ENCODE peak calls at places on chromosomes 16 and 17, in four cellular contexts. One of them, this sample, is unnamed.

GRCh38 chr17:44331249-44331760 is 6.7 kb upstream of the SLC25A39 start:
- DNase-seq in endothelial cell of umbilical vein: peak; percentile 80
- DNase-seq in GM12878: no peak
- DNase-seq in IMR-90: peak; percentile 58
- DNase-seq in this sample: peak; percentile 70

GRCh38 chr16:8795818-8796217 is 1.6 kb downstream of the TMEM186 start:
- DNase-seq in endothelial cell of umbilical vein: no peak
- DNase-seq in IMR-90: no peak
- DNase-seq in GM12878: no peak
- DNase-seq in this sample: no peak

GRCh38 chr16:68715471-68715870 is 21.6 kb upstream of the CDH1 start:
- DNase-seq in endothelial cell of umbilical vein: no peak
- DNase-seq in IMR-90: no peak
- DNase-seq in GM12878: no peak
- DNase-seq in this sample: no peak

GRCh38 chr17:79090503-79091372 is 16.1 kb downstream of the ENGASE start:
- DNase-seq in IMR-90: no peak
- DNase-seq in GM12878: no peak
- DNase-seq in endothelial cell of umbilical vein: no peak
- DNase-seq in this sample: peak; percentile 31

GRCh38 chr17:55062921-55063320 is 94.4 kb downstream of the STXBP4 start:
- DNase-seq in endothelial cell of umbilical vein: no peak
- DNase-seq in IMR-90: peak; percentile 63
- DNase-seq in GM12878: no peak
- DNase-seq in this sample: no peak

GRCh38 chr16:12195296-12195695 is 218.8 kb downstream of the SNX29 start:
- DNase-seq in endothelial cell of umbilical vein: no peak
- DNase-seq in IMR-90: no peak
- DNase-seq in GM12878: no peak
- DNase-seq in this sample: no peak

GRCh38 chr17:29140631-29141483 is 39.3 kb downstream of the MYO18A start:
- DNase-seq in endothelial cell of umbilical vein: peak; percentile 58
- DNase-seq in IMR-90: peak; percentile 32
- DNase-seq in GM12878: no peak
- DNase-seq in this sample: peak; percentile 38

GRCh38 chr17:68600881-68601564 is at the start of gene FAM20A:
- DNase-seq in GM12878: no peak
- DNase-seq in IMR-90: no peak
- DNase-seq in endothelial cell of umbilical vein: no peak
- DNase-seq in this sample: no peak

GRCh38 chr16:58332997-58333700 is 38.3 kb upstream of the PRSS54 start:
- DNase-seq in IMR-90: no peak
- DNase-seq in GM12878: no peak
- DNase-seq in endothelial cell of umbilical vein: no peak
- DNase-seq in this sample: peak; percentile 20

GRCh38 chr17:10871914-10872313 is 34.0 kb upstream of the PIRT start:
- DNase-seq in endothelial cell of umbilical vein: no peak
- DNase-seq in GM12878: no peak
- DNase-seq in IMR-90: no peak
- DNase-seq in this sample: no peak

GRCh38 chr16:48534601-48535340 is 75.2 kb downstream of the N4BP1 start:
- DNase-seq in endothelial cell of umbilical vein: no peak
- DNase-seq in GM12878: no peak
- DNase-seq in IMR-90: no peak
- DNase-seq in this sample: no peak
- TF ChIP-seq FOS in endothelial cell of umbilical vein: no peak
- TF ChIP-seq FOS in GM12878: no peak
- TF ChIP-seq FOS in IMR-90: no peak
- TF ChIP-seq FOS in this sample: no peak

DNA sequence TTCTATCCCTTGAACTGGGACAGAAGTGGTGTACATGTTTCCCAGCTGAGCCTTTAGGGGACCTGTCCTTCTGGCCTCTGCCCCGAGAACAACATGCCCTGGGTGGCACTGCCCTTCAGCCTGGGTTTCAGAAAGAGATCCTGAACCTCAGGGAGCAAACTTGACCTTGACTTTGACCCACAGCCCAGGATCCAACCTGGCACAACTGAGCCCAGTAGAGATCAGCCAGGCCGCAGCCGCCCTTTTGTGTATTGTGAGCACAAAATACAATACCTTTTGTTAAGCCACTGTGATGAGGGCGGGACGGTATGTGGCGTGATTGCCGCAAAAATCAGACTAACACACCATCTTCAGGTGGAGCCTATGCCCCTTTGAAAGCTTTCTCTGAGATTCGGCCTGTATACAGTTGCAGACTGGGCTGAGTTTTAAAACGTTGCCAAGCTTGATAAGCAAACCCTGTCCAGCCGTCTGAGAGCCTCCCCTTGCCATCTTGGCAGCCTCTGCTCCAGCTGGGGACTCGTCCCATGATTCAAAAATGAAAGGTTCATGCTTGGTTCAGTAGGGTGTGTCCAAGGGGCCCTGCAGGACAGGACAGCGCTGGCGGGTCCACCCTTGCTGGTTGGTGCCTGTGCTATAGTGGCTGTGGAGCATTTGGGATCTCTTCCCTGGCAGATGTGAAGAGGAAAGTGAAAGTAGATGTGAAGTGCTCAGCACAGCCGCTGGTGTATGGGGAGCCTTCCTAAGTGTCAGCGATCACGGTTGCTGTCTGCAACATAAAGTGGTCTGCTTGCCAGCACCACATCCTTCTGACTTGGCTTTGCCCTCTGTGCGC is 40.3 kb downstream of the FOXL1 start:
- DNase-seq in IMR-90: peak; percentile 64
- DNase-seq in endothelial cell of umbilical vein: peak; percentile 30
- DNase-seq in GM12878: no peak
- DNase-seq in this sample: no peak
- TF ChIP-seq FOS in IMR-90: no peak
- TF ChIP-seq FOS in endothelial cell of umbilical vein: no peak
- TF ChIP-seq FOS in GM12878: no peak
- TF ChIP-seq FOS in this sample: no peak

GRCh38 chr17:50538549-50539410 is 6.2 kb downstream of the EPN3 start:
- DNase-seq in IMR-90: no peak
- DNase-seq in GM12878: no peak
- DNase-seq in endothelial cell of umbilical vein: no peak
- DNase-seq in this sample: no peak
- TF ChIP-seq FOS in IMR-90: no peak
- TF ChIP-seq FOS in GM12878: no peak
- TF ChIP-seq FOS in endothelial cell of umbilical vein: no peak
- TF ChIP-seq FOS in this sample: no peak

DNA sequence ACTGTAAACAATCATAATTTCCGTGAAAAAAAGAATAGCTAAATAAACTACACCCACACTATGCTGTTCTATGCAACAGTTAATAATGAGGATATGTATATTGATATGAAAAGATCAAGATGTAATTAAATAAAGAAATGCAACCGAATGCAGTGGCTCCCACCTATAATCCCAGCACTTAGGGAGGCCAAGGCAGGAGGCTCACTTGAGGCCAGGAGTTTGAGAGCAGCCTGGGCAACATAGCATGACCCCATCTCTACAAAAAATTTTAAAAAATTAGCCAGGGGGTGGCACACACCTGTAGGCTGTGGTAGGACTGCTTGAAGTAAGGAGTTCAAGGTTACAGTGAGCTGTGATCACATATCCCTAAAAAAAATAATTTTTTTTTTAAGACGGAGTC is 14.9 kb downstream of the CENPV start:
- DNase-seq in IMR-90: no peak
- DNase-seq in GM12878: no peak
- DNase-seq in endothelial cell of umbilical vein: no peak
- DNase-seq in this sample: no peak
- TF ChIP-seq FOS in IMR-90: no peak
- TF ChIP-seq FOS in GM12878: no peak
- TF ChIP-seq FOS in endothelial cell of umbilical vein: no peak
- TF ChIP-seq FOS in this sample: no peak

DNA sequence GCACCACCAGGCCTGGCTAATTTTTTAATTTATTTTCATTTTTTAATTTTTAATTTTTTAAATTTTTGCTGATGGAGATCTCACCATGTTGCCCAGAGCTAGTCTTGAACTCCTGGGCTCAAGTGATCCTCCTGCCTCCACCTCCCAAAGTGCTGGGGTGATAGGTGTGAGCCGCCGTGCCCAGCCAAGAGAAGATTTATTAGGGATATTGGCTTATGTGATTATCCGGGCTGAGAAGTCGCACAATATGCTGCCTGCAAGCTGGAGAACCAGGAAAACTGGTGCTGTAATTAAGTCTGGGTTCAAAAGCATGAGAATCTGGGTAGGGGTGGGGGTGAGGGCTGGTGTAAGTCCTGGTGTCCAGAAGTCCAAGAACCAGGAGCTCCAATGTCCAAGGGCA is 2.5 kb upstream of the C16orf90 start:
- DNase-seq in endothelial cell of umbilical vein: no peak
- DNase-seq in IMR-90: no peak
- DNase-seq in GM12878: no peak
- DNase-seq in this sample: no peak
- TF ChIP-seq FOS in endothelial cell of umbilical vein: no peak
- TF ChIP-seq FOS in IMR-90: no peak
- TF ChIP-seq FOS in GM12878: no peak
- TF ChIP-seq FOS in this sample: no peak

DNA sequence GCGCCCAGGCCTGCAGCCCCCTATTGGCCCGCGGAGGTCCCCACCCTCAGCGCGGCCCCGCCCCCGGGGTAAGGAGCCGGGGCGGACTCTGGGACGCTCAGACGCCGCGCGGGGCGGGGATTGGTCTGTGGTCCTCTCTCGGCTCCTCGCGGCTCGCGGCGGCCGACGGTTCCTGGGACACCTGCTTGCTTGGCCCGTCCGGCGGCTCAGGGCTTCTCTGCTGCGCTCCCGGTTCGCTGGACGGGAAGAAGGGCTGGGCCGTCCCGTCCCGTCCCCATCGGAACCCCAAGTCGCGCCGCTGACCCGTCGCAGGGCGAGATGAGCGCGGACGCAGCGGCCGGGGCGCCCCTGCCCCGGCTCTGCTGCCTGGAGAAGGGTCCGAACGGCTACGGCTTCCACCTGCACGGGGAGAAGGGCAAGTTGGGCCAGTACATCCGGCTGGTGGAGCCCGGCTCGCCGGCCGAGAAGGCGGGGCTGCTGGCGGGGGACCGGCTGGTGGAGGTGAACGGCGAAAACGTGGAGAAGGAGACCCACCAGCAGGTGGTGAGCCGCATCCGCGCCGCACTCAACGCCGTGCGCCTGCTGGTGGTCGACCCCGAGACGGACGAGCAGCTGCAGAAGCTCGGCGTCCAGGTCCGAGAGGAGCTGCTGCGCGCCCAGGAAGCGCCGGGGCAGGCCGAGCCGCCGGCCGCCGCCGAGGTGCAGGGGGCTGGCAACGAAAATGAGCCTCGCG is at the start of gene NHERF1:
- DNase-seq in IMR-90: peak; percentile 82
- DNase-seq in endothelial cell of umbilical vein: no peak
- DNase-seq in GM12878: peak; percentile 60
- DNase-seq in this sample: peak; percentile 96
- TF ChIP-seq FOS in IMR-90: no peak
- TF ChIP-seq FOS in endothelial cell of umbilical vein: no peak
- TF ChIP-seq FOS in GM12878: no peak
- TF ChIP-seq FOS in this sample: no peak

DNA sequence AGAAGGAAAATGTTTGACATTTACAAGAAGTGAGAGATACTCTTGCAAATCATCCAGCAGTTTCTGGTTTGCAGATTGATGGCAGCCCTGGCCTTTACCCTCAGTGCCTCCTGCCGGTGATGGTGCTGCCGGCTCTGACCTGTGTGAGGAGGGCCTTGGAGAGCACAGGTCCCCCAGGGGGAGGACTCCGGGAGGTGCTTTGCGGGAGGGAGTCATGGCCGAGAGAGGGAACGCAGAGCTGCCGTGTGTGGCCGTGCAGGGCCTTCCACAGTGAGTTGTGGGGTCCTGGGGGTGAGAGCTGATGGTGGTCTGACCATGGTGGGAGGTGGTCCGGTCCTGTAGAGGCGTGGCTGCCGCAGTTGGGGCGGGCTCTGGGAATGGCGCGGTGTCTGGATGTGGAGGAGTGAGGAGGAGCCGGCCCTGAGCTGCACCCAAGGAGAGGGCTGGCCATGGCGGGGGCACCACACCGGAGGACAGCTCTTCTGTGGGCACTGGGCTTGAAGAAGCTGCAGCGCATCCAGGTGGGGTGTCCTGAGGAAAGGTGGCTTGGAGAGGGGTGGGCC is 28.0 kb upstream of the ZNF750 start:
- DNase-seq in IMR-90: no peak
- DNase-seq in endothelial cell of umbilical vein: no peak
- DNase-seq in GM12878: no peak
- DNase-seq in this sample: no peak
- TF ChIP-seq FOS in IMR-90: no peak
- TF ChIP-seq FOS in endothelial cell of umbilical vein: no peak
- TF ChIP-seq FOS in GM12878: no peak
- TF ChIP-seq FOS in this sample: no peak

This sample was measured in K562.